ENCODE peak calls at places on chromosomes 1 and 21, in eight cellular contexts. D, R, W, V, A, Y, C and U are unnamed samples.

GRCh38 chr21:31182231-31183129 is 144.2 kb upstream of the KRTAP19-8 start:
- DNase-seq in D (no peak), R (no peak), W (peak; percentile 58), V (no peak), A (no peak), Y (no peak), C (no peak), U (no peak)

GRCh38 chr1:87939486-87939885 is 610.8 kb downstream of the LMO4 start:
- DNase-seq in D (no peak), R (no peak), W (no peak), V (no peak), A (no peak), Y (no peak), C (no peak), U (no peak)

GRCh38 chr1:238558156-238558555 is 667.4 kb upstream of the ZP4 start:
- DNase-seq in D (no peak), R (no peak), W (no peak), V (no peak), A (no peak), Y (no peak), C (no peak), U (no peak)

GRCh38 chr1:3898994-3899775 is 887 bp downstream of the C1orf174 start:
- DNase-seq in D (no peak), R (no peak), W (no peak), V (no peak), A (no peak), Y (no peak), C (no peak), U (no peak)

GRCh38 chr1:199273837-199274379 is 635.1 kb downstream of the PTPRC start:
- DNase-seq in D (peak; percentile 70), R (peak; percentile 33), W (no peak), V (no peak), A (no peak), Y (no peak), C (no peak), U (no peak)

GRCh38 chr1:56872597-56872996 is 18.0 kb downstream of the C8A start:
- DNase-seq in D (no peak), R (no peak), W (no peak), V (no peak), A (no peak), Y (no peak), C (no peak), U (no peak)

GRCh38 chr1:75361260-75361659 is 227.1 kb downstream of the LHX8 start:
- DNase-seq in D (no peak), R (no peak), W (no peak), V (no peak), A (no peak), Y (no peak), C (no peak), U (no peak)

GRCh38 chr1:205064741-205065316 is 19.4 kb downstream of the TMEM81 start:
- DNase-seq in D (peak; percentile 28), R (no peak), W (no peak), V (no peak), A (no peak), Y (no peak), C (no peak), U (no peak)

GRCh38 chr21:16541366-16541765 is 811.6 kb downstream of the USP25 start:
- DNase-seq in D (no peak), R (no peak), W (no peak), V (no peak), A (no peak), Y (no peak), C (no peak), U (no peak)

GRCh38 chr1:38207275-38207674 is 160.7 kb upstream of the POU3F1 start:
- DNase-seq in D (peak; percentile 55), R (no peak), W (no peak), V (no peak), A (no peak), Y (no peak), C (no peak), U (no peak)

GRCh38 chr1:238745069-238745468 is 641.3 kb upstream of the CHRM3 start:
- DNase-seq in D (no peak), R (no peak), W (no peak), V (no peak), A (no peak), Y (no peak), C (no peak), U (no peak)

GRCh38 chr1:93816970-93817738 is 61.9 kb downstream of the DNTTIP2 start:
- DNase-seq in D (no peak), R (no peak), W (no peak), V (no peak), A (no peak), Y (no peak), C (no peak), U (no peak)

GRCh38 chr1:212700892-212701819 is 1.5 kb upstream of the BATF3 start:
- DNase-seq in D (peak; percentile 87), R (peak; percentile 35), W (no peak), V (peak; percentile 70), A (peak; percentile 35), Y (no peak), C (peak; percentile 42), U (peak; percentile 43)

GRCh38 chr1:212700597-212700891 is 904 bp upstream of the BATF3 start:
- DNase-seq in D (no peak), R (no peak), W (no peak), V (no peak), A (no peak), Y (no peak), C (no peak), U (no peak)

GRCh38 chr1:212701910-212702309 is 2.3 kb upstream of the BATF3 start:
- DNase-seq in D (peak; percentile 40), R (peak; percentile 18), W (no peak), V (no peak), A (no peak), Y (no peak), C (no peak), U (no peak)

GRCh38 chr1:212703991-212704564 is 4.4 kb upstream of the BATF3 start:
- DNase-seq in D (no peak), R (no peak), W (no peak), V (no peak), A (no peak), Y (no peak), C (no peak), U (no peak)

GRCh38 chr1:212702672-212703071 is 3.0 kb upstream of the BATF3 start:
- DNase-seq in D (peak; percentile 17), R (no peak), W (no peak), V (no peak), A (no peak), Y (no peak), C (no peak), U (no peak)
- TF ChIP-seq CTCF in D (no peak), R (no peak), W (no peak), V (no peak), A (no peak), Y (no peak), C (no peak), U (no peak)

GRCh38 chr1:196777603-196778002 is 3.0 kb downstream of the CFHR3 start:
- DNase-seq in D (no peak), R (no peak), W (no peak), V (no peak), A (no peak), Y (no peak), C (no peak), U (no peak)

GRCh38 chr1:196774195-196774594 is 445 bp upstream of the CFHR3 start:
- DNase-seq in D (no peak), R (no peak), W (no peak), V (no peak), A (no peak), Y (no peak), C (no peak), U (no peak)

GRCh38 chr1:196773713-196774112 is 927 bp upstream of the CFHR3 start:
- DNase-seq in D (no peak), R (no peak), W (no peak), V (no peak), A (no peak), Y (no peak), C (no peak), U (no peak)

GRCh38 chr1:196774603-196775002 is at the start of gene CFHR3:
- DNase-seq in D (no peak), R (no peak), W (no peak), V (no peak), A (no peak), Y (no peak), C (no peak), U (no peak)

GRCh38 chr1:196779093-196779492 is 4.5 kb downstream of the CFHR3 start:
- DNase-seq in D (no peak), R (no peak), W (no peak), V (no peak), A (no peak), Y (no peak), C (no peak), U (no peak)
- TF ChIP-seq CTCF in D (peak; percentile 58), R (no peak), W (no peak), V (no peak), A (no peak), Y (no peak), C (no peak), U (no peak)

GRCh38 chr1:116817582-116818064 is 63.4 kb downstream of the CD2 start:
- DNase-seq in D (peak; percentile 88), R (peak; percentile 79), W (peak; percentile 70), V (peak; percentile 66), A (no peak), Y (no peak), C (peak; percentile 33), U (peak; percentile 33)
- TF ChIP-seq CTCF in D (peak; percentile 85), R (peak; percentile 83), W (peak; percentile 94), V (peak; percentile 54), A (peak; percentile 37), Y (no peak), C (peak; percentile 28), U (no peak)

DNA sequence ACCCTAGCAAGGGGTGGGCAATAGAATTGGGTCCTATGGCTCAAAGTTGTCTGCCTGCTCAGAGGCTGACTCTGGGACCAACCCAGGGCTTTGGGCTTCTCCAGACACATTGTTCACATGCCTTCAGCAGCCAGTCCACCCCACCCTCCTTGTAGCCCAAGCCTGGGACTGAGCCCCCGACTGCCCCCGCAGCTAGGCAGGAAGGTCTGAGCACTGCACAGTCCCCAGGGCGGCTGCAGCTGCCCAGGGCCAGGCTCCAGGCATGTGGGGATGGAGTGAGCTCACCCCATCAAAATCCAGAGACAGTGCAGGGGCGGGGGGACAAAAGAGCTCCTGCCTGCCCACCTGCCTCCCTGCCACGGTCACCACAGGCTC is 35.6 kb downstream of the HSPG2 start:
- DNase-seq in D (no peak), R (no peak), W (no peak), V (peak; percentile 27), A (no peak), Y (no peak), C (no peak), U (no peak)
- TF ChIP-seq CTCF in D (no peak), R (no peak), W (no peak), V (no peak), A (no peak), Y (no peak), C (no peak), U (no peak)

GRCh38 chr1:243435824-243436223 is 180.0 kb downstream of the SDCCAG8 start:
- DNase-seq in D (no peak), R (no peak), W (no peak), V (no peak), A (no peak), Y (no peak), C (no peak), U (no peak)
- TF ChIP-seq CTCF in D (peak; percentile 52), R (no peak), W (no peak), V (no peak), A (no peak), Y (no peak), C (no peak), U (no peak)